ENCODE peak calls at places on chromosome 12, in ten cellular contexts. O is tibial artery; N is left ventricle myocardium inferior; V is naive thymus-derived CD4-positive, alpha-beta T cell; Z is RWPE1; D is esophagus squamous epithelium; X is ovary; F is sigmoid colon; M is CD4-positive, CD25-positive, alpha-beta regulatory T cell; G is neural progenitor cell. Q is an unnamed sample.

GRCh38 chr12:95599880-95600279 is 48.6 kb upstream of the USP44 start:
- DNase-seq in O (no peak), N (no peak), V (no peak), Z (no peak), D (no peak), X (no peak), F (no peak), M (no peak), G (no peak), Q (no peak)

GRCh38 chr12:75945581-75945980 is 86.0 kb downstream of the PHLDA1 start:
- DNase-seq in O (no peak), N (no peak), V (no peak), Z (no peak), D (no peak), X (no peak), F (no peak), M (no peak), G (no peak), Q (no peak)

GRCh38 chr12:5034605-5035004 is 9.1 kb upstream of the KCNA5 start:
- DNase-seq in O (no peak), N (no peak), V (no peak), Z (no peak), D (no peak), X (no peak), F (no peak), M (no peak), G (no peak), Q (no peak)

GRCh38 chr12:53006810-53007742 is 820 bp downstream of the EIF4B start:
- DNase-seq in O (peak), N (peak), V (peak), Z (peak), D (peak), X (peak), F (peak), M (peak), G (peak), Q (peak)

GRCh38 chr12:39405580-39405979 is 37.3 kb downstream of the KIF21A start:
- DNase-seq in O (no peak), N (no peak), V (no peak), Z (no peak), D (no peak), X (no peak), F (no peak), M (no peak), G (no peak), Q (no peak)

GRCh38 chr12:110355080-110355479 is 48.4 kb downstream of the ANAPC7 start:
- DNase-seq in O (no peak), N (no peak), V (peak), Z (peak), D (no peak), X (no peak), F (no peak), M (peak), G (peak), Q (no peak)

GRCh38 chr12:124436366-124436765 is 131.0 kb downstream of the NCOR2 start:
- DNase-seq in O (no peak), N (no peak), V (no peak), Z (no peak), D (no peak), X (no peak), F (no peak), M (no peak), G (no peak), Q (no peak)

GRCh38 chr12:112848338-112848715 is 56.8 kb downstream of the RPH3A start:
- DNase-seq in O (no peak), N (no peak), V (no peak), Z (no peak), D (no peak), X (no peak), F (no peak), M (no peak), G (no peak), Q (no peak)

GRCh38 chr12:109422251-109422650 is 54.8 kb downstream of the KCTD10 start:
- DNase-seq in O (no peak), N (no peak), V (no peak), Z (no peak), D (no peak), X (no peak), F (no peak), M (no peak), G (no peak), Q (no peak)

GRCh38 chr12:96892104-96892503 is 15.0 kb upstream of the NEDD1 start:
- DNase-seq in O (no peak), N (no peak), V (no peak), Z (peak), D (no peak), X (no peak), F (no peak), M (no peak), G (no peak), Q (no peak)

GRCh38 chr12:13203028-13203922 is 6.7 kb downstream of the EMP1 start:
- DNase-seq in O (peak), N (peak), V (no peak), Z (no peak), D (no peak), X (no peak), F (peak), M (no peak), G (peak), Q (peak)

GRCh38 chr12:87274594-87275245 is 754.5 kb downstream of the C12orf50 start:
- DNase-seq in O (no peak), N (no peak), V (no peak), Z (peak), D (no peak), X (no peak), F (no peak), M (no peak), G (peak), Q (no peak)

DNA sequence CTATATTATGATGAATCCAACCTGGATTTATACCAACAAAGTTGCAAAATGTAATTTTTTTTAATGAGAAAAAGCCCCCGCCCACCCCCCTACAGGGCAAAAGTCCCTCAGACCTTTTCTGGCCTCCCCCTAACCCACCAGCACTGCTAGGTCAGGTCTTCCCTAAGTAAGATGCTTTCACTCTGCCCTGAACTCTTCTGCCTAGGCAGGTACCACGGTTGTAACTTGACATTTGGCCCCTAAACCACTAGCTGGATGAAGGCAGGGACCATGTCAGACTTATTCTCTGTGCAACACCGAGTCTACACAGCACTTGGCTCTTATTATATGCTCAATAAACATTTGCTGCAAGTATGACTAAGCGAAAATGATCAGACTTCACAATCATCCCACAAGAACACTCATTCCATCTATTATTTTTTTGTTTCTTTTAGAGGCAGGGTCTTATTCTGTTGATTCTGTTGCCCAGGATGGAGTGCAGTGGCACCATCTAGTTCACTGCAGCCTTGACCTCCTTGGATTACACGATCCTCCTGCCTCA is 63.2 kb downstream of the SPRING1 start:
- DNase-seq in O (no peak), N (no peak), V (no peak), Z (no peak), D (no peak), X (no peak), F (no peak), M (no peak), G (no peak), Q (no peak)
- H3K27ac ChIP-seq in O (no peak), N (peak), V (no peak), Z (no peak), D (no peak), X (no peak), F (no peak), M (no peak), G (no peak), Q (no peak)

GRCh38 chr12:111756681-111757080 is 10.1 kb upstream of the ALDH2 start:
- DNase-seq in O (no peak), N (no peak), V (no peak), Z (no peak), D (no peak), X (no peak), F (no peak), M (no peak), G (no peak), Q (no peak)

GRCh38 chr12:111753144-111753881 is 13.4 kb upstream of the ALDH2 start:
- DNase-seq in O (peak), N (peak), V (no peak), Z (peak), D (no peak), X (peak), F (peak), M (no peak), G (peak), Q (peak)

GRCh38 chr12:111757361-111758119 is 9.2 kb upstream of the ALDH2 start:
- DNase-seq in O (peak), N (peak), V (no peak), Z (no peak), D (no peak), X (no peak), F (peak), M (no peak), G (peak), Q (no peak)

GRCh38 chr12:111756196-111756595 is 10.5 kb upstream of the ALDH2 start:
- DNase-seq in O (no peak), N (no peak), V (no peak), Z (no peak), D (no peak), X (no peak), F (no peak), M (no peak), G (no peak), Q (no peak)

DNA sequence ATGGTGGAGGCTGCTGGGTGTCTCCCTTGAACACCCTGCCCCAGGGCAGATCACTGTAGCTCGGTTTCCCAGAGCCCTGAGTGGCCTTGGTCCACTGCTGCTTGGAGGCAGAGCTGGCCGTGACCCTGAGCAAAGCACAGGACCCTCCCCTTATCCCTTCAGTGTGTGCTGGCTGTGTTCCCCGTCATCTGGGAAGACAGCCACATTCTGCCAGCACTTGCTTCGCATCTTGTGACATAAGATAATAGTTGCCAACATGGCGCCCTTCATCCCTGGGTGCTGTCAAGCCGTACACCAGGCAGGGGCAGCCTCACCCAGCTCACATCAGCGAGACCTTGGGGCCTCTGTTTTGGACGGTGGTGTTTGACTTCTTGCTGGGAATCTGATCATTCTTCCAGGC is 12.1 kb upstream of the ALDH2 start:
- DNase-seq in O (no peak), N (peak), V (no peak), Z (no peak), D (no peak), X (no peak), F (no peak), M (no peak), G (no peak), Q (peak)
- H3K27ac ChIP-seq in O (no peak), N (peak), V (no peak), Z (peak), D (peak), X (peak), F (no peak), M (no peak), G (no peak), Q (no peak)

DNA sequence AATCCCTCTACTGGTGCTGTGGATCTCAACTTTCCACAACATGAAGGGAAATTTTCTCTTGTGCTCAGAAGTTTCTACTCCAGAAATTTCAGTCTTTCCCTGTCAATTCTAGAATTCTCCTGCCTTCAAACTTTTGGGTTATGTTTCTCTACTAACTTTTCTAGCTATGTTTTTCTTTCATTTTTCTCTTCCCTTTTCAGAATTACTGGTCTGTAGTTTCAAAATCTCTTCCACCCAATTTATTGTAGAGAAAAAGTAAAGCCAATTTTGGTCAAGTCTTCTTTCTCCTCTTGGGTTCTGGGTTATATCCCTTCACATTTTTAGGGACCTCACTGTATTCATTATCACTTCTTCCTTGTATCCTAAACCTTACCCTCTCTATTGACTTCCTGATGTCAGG is 18.9 kb downstream of the CNTN1 start:
- DNase-seq in O (no peak), N (no peak), V (no peak), Z (no peak), D (no peak), X (no peak), F (no peak), M (no peak), G (no peak), Q (no peak)
- H3K27ac ChIP-seq in O (no peak), N (no peak), V (no peak), Z (no peak), D (no peak), X (no peak), F (no peak), M (no peak), G (no peak), Q (no peak)

GRCh38 chr12:130973109-130973508 is 19.4 kb downstream of the ADGRD1 start:
- DNase-seq in O (no peak), N (peak), V (no peak), Z (no peak), D (no peak), X (no peak), F (peak), M (no peak), G (no peak), Q (no peak)
- H3K27ac ChIP-seq in O (no peak), N (peak), V (no peak), Z (no peak), D (peak), X (no peak), F (peak), M (no peak), G (no peak), Q (no peak)

DNA sequence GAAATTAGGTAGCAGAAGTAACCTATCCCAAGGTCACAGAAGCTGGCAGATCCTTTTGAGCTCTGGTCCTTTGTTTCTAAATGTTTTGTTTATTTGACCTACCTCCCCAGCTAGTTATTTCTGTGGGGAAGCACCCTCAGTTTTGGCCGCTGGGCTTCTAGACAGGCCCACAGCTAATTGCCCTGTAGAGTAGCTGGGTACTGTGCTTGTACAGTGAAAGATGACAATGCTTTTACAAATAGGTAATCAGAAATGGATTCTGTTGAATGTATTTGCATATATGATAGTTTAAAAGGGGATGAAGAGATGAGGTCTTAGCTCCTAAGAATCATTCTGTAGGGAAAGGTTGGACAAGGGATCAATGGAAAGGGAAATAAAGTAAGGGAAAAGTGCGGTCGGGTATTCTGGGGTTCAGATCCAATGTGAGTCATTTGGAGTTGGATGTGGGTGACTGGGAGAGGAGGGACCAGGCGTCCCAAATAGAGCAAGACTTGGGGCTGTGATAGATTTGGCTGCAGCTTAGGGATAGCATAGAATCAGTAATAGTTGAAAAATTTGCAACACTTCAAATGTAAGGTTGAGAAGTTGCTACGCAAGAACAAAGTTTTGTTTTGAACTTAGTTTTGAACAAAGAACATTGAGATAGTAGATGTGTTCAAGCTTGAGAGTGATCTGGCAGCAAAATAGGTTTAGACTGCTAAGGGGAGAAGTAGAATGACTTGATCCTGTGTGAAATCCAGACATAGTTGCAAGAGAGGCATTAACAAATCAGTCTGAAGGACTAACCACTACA is 3.7 kb downstream of the NUDT4 start:
- DNase-seq in O (no peak), N (no peak), V (no peak), Z (no peak), D (no peak), X (no peak), F (no peak), M (no peak), G (no peak), Q (no peak)
- H3K27ac ChIP-seq in O (peak), N (peak), V (peak), Z (no peak), D (peak), X (peak), F (peak), M (no peak), G (no peak), Q (no peak)

DNA sequence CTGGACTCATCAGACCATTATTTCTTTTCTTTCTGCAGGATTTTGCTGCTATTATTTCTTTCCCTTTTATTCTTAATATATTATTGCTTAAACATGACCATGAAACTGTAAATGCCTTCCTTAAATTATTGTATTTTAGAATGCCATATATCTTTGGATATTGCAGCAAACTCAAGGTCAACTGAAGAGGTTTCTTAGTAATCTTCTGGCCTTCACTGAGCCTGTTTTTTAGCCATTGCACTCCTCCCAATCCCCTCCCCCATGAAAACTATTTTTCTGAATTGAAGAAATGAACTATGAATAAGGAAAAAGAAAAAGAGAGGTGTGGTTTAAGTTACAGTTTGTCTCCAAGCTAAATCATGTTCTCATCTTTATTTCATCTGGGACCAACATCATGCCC is 51.2 kb downstream of the IGF1 start:
- DNase-seq in O (no peak), N (no peak), V (no peak), Z (no peak), D (no peak), X (no peak), F (no peak), M (no peak), G (no peak), Q (no peak)
- H3K27ac ChIP-seq in O (no peak), N (peak), V (no peak), Z (no peak), D (no peak), X (no peak), F (peak), M (no peak), G (no peak), Q (no peak)

DNA sequence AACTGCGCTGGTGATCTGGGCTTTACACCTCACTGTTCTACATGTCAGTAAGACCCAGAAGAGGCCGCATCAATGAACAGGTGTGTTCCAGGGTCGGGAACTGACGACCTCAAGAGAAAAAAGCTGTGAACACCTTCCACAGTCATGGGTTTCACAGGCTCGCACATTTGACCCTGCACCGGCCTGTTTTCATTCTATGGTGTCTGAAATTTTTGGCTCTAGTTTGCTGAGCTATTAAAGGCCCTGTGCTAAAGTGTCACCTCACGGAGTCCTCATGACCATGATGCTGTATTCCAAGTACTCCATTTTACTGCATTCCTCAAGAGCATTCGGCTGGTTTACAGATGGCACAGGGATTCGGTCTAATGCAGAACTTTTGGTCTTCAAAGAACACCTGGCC is 78.9 kb downstream of the KDM2B start:
- DNase-seq in O (no peak), N (no peak), V (no peak), Z (no peak), D (no peak), X (no peak), F (no peak), M (no peak), G (no peak), Q (no peak)
- H3K27ac ChIP-seq in O (no peak), N (peak), V (no peak), Z (no peak), D (no peak), X (no peak), F (no peak), M (no peak), G (no peak), Q (no peak)

GRCh38 chr12:10718279-10718821 is 4.8 kb downstream of the YBX3 start:
- DNase-seq in O (no peak), N (no peak), V (no peak), Z (peak), D (no peak), X (no peak), F (no peak), M (no peak), G (peak), Q (no peak)
- H3K27ac ChIP-seq in O (peak), N (peak), V (no peak), Z (no peak), D (peak), X (peak), F (peak), M (no peak), G (peak), Q (no peak)

DNA sequence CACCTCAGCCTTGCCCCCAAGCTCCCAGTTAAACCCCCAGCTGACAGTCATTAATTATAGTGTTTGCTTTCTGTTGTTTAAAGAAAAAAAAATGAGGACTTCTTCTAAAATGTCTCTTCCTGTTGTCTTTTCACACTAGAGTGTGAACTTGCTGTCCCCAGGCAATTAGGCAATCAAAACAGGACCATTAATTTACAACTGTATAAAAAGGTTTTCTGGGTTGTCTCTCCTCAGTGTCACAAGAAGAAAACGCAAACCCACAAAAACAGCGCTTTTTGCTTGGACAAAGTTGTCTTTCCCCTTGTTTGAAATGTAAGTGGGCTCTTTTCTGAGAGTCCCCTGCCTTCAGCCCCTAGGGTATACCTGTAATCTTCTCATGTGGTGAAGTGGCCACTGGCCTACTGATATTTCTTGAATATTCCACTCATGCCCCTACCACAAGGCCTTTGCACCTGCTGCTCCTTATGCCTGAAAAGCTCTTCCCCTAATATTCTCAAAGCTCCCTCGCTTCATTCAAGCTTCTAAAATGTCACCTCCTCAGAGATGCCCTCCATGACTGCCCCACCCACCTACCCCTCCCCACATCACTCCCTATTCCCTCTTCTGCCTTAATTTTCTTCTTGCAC is 158.9 kb upstream of the PWP1 start:
- DNase-seq in O (no peak), N (no peak), V (no peak), Z (no peak), D (no peak), X (no peak), F (no peak), M (no peak), G (no peak), Q (no peak)
- H3K27ac ChIP-seq in O (no peak), N (no peak), V (no peak), Z (no peak), D (no peak), X (no peak), F (peak), M (no peak), G (no peak), Q (no peak)

Q was measured in caudate nucleus.